ENCODE peak calls at places on chromosomes 13 and 19, in five cellular contexts. N, U, F, O and Q are unnamed samples.

GRCh38 chr13:20428666-20429644 is 96.7 kb downstream of the CRYL1 start:
- DNase-seq in N (no peak), U (no peak), O (no peak), F (no peak), Q (no peak)

GRCh38 chr19:18675779-18676178 is 7.7 kb upstream of the CRTC1 start:
- DNase-seq in N (peak; percentile 34), O (peak; percentile 40), U (no peak), F (no peak), Q (no peak)

GRCh38 chr19:52453324-52454094 is at the start of gene ZNF578:
- DNase-seq in O (peak; percentile 86), F (no peak), U (peak; percentile 68), N (peak; percentile 89), Q (no peak)

GRCh38 chr13:113970810-113971470 is 2.9 kb downstream of the C13orf46 start:
- DNase-seq in O (peak; percentile 53), N (peak; percentile 75), U (no peak), F (no peak), Q (no peak)

GRCh38 chr13:26605845-26606244 is 48.4 kb downstream of the WASF3 start:
- DNase-seq in U (no peak), N (no peak), F (no peak), O (no peak), Q (no peak)

GRCh38 chr19:51703655-51704515 is 10.8 kb downstream of the SPACA6 start:
- DNase-seq in O (peak; percentile 94), F (peak; percentile 75), U (peak; percentile 94), N (peak; percentile 97), Q (peak; percentile 91)

GRCh38 chr13:108929532-108929931 is 300.1 kb downstream of the MYO16 start:
- DNase-seq in U (no peak), N (peak; percentile 52), F (no peak), O (peak; percentile 27), Q (no peak)

GRCh38 chr13:39767791-39768564 is 112.5 kb downstream of the COG6 start:
- DNase-seq in F (no peak), N (no peak), U (no peak), O (no peak), Q (no peak)

GRCh38 chr19:50555447-50556235 is 12.6 kb downstream of the LRRC4B start:
- DNase-seq in N (peak; percentile 12), F (no peak), O (peak; percentile 11), U (no peak), Q (no peak)

DNA sequence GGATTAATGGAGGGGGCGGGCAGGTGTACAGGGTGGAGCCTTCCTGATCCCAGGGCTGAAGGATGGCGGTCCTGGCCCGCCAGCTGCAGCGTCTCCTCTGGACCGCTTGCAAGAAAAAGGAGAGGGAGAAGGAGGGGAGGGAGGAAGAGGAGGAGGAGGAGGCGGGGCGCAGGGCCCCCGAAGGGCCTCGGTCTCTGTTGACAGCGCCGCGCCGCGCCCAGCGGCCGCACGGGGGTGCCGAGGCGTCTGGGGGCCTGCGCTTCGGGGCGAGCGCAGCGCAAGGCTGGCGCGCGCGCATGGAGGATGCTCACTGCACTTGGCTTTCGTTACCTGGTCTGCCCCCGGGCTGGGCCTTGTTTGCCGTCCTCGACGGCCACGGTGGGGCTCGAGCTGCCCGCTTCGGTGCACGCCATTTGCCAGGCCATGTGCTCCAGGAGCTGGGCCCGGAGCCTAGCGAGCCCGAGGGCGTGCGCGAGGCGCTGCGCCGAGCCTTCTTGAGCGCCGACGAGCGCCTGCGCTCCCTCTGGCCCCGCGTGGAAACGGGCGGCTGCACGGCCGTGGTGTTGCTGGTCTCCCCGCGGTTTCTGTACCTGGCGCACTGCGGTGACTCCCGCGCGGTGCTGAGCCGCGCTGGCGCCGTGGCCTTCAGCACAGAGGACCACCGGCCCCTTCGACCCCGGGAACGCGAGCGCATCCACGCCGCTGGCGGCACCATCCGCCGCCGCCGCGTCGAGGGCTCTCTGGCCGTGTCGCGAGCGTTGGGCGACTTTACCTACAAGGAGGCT is at the start of gene PPM1N:
- DNase-seq in O (no peak), N (no peak), F (no peak), U (no peak), Q (no peak)
- TF ChIP-seq CTCF in O (no peak), N (no peak), F (peak; percentile 40), U (no peak), Q (no peak)

GRCh38 chr13:32033744-32034143 is 2.2 kb downstream of the FRY start:
- DNase-seq in N (no peak), F (no peak), O (no peak), U (no peak), Q (no peak)

GRCh38 chr13:32032780-32033179 is 1.2 kb downstream of the FRY start:
- DNase-seq in U (no peak), F (no peak), N (no peak), O (no peak), Q (no peak)

GRCh38 chr13:32031815-32032345 is 306 bp downstream of the FRY start:
- DNase-seq in O (no peak), F (no peak), U (no peak), N (no peak), Q (no peak)

GRCh38 chr13:32029684-32030083 is 1.9 kb upstream of the FRY start:
- DNase-seq in U (no peak), F (no peak), N (no peak), O (no peak), Q (no peak)

DNA sequence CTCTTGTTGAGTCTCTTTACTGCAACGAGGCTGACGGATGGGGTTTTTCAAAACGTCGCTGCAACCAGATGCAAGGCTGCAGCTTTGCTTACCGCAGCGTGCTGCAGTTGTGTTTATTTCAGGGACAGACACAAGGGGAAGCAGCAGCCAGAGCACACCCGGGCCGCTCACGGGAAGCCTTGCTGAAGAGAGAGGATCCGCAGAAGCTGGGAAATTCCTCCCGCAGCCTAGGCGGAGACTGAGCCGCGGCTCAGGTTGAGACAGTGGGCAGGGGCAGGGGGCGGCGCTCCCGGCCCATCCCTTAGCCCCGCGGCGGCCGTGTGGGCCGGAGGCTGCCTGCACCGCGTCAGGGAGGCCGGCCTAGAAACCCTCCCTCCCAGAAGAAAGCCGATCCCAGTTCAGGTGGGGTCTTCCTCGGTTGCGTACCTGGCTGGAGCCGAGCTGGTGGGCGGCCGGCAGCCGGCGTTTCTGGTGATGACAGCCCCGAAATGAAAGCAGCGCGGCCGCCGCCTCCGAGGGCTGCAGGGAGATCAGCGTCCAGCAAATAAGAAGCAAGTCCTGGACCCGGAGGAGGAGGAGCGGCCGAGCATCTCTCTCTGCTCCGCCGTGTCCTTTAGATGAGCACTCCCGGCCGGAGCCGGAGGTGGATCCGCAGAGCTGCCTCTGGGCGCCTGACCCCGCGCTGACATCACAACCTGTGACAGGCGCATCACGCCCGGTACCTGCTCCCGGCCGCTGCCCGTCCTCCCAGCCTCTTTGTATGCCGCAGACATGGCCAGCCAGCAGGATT is at the start of gene FRY:
- DNase-seq in N (peak; percentile 57), U (peak; percentile 78), O (peak; percentile 47), F (no peak), Q (peak; percentile 37)
- TF ChIP-seq CTCF in N (peak; percentile 27), U (no peak), O (peak; percentile 22), F (peak; percentile 14), Q (no peak)

GRCh38 chr13:91017031-91017668 is 330.3 kb upstream of the MIR17HG start:
- DNase-seq in F (no peak), U (no peak), N (peak; percentile 57), O (peak; percentile 45), Q (peak; percentile 20)
- TF ChIP-seq CTCF in F (peak; percentile 76), U (peak; percentile 75), N (peak; percentile 65), O (peak; percentile 84), Q (peak; percentile 88)

GRCh38 chr19:45526971-45527370 is 19.7 kb downstream of the VASP start:
- DNase-seq in U (no peak), O (no peak), F (no peak), N (no peak), Q (no peak)

GRCh38 chr19:45528149-45528743 is 21.0 kb downstream of the VASP start:
- DNase-seq in O (peak; percentile 29), F (no peak), U (no peak), N (peak; percentile 25), Q (peak; percentile 28)

GRCh38 chr19:45527731-45528130 is 20.5 kb downstream of the VASP start:
- DNase-seq in F (no peak), U (no peak), N (no peak), O (no peak), Q (no peak)

GRCh38 chr19:45531349-45531748 is 24.1 kb downstream of the VASP start:
- DNase-seq in U (no peak), N (no peak), F (no peak), O (no peak), Q (no peak)

DNA sequence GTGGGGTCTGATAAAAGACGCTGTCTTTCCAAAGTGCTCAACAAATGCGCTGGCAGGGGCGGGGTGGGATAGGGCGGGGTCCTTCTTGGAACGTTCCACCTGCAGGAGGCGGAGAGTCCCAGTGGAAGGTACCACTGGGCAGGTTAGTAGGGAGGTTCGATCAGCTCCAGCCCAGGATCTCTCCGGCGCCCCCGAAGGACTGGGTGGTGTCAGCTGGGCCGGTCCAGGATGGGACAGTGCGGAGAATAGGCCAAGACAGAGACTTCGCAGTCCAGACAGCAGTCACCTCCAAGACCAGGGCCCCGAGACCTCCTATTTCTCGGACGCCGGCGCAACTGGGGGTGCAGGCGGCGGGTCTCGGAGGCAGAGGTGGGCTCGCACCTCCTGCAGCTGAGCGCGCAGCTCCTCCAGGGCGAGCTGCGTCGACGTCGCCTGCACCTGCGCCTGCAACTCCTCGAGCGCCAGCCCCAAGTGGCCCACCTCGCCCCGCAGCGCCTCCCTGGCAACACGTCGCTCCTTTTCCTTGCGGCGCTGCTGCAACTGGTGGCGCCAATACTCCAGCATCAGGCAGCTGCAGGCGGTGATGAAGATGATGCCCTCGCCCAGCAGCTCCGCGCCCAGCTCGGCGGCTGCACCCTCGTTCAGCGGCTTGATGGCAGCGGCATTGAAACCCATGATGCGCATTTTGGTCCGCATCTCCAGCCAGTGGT is 21.6 kb downstream of the VASP start:
- DNase-seq in N (peak; percentile 23), F (no peak), U (peak; percentile 78), O (no peak), Q (peak; percentile 49)
- TF ChIP-seq CTCF in N (no peak), F (no peak), U (peak; percentile 53), O (no peak), Q (no peak)

DNA sequence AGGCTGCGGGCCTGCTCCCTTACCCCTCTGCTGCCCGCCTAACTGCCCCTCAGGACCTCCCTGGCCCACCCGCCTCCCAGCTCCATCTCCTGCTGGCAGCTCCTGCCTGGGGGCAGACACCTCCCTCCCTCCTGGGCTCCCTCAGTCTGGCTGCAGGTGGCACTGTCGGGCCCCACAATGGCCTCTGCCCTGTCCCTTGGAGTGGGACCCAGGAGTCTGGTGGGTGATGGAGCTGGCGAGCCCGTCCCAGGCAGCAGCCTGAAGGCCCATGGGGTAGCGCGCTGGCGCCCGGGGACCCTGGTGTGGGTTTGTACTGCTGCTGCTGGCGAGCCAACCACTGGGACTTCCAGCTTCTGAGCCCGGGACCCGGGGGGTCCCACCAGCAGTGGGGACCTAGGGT is 83.6 kb downstream of the KDM4B start:
- DNase-seq in N (no peak), O (no peak), F (no peak), U (no peak), Q (no peak)
- TF ChIP-seq CTCF in N (peak; percentile 12), O (no peak), F (no peak), U (peak; percentile 9), Q (peak; percentile 26)

DNA sequence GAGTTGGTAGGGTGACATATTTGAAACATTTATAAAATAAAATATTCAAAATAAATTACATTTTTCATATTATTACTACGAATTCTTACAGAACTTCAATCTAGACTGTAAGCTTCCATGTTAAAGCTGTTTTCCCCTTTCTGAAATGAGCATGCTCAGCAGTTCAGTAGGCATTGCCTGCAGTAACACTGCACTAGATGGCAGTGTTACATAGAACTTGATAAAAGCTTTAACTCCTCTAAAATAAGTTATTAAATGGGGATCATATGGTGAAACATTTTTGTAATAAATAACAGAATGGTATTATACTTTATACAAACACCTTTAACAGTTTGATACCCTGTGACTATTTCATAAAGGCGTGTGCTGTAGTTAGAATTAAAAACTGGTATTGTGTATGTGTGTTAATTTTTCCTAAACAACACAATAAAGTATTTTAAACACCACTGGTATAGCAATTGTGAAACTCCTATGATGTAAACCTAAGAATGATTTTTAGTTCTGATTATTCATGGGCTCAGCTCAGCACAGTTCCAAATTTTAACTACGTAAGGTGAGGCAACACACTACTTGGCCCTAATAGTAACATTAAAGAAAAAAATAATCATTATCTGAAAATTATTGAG is 11.6 kb upstream of the GPR18 start:
- DNase-seq in O (peak; percentile 80), N (peak; percentile 78), U (no peak), F (no peak), Q (no peak)
- TF ChIP-seq CTCF in O (peak; percentile 81), N (peak; percentile 75), U (peak; percentile 71), F (peak; percentile 66), Q (peak; percentile 60)